ENCODE peak calls at places on chromosomes 7 and 10, in five cellular contexts. G, P, S, I and K are unnamed samples.

GRCh38 chr7:27423290-27423689 is 180.7 kb downstream of the EVX1 start:
- DNase-seq in G (no peak), P (no peak), S (no peak), I (no peak), K (no peak)

GRCh38 chr7:112453505-112454171 is 3.4 kb downstream of the IFRD1 start:
- DNase-seq in G (no peak), P (no peak), S (no peak), I (no peak), K (no peak)

GRCh38 chr10:114990991-114991390 is 53.0 kb downstream of the TRUB1 start:
- DNase-seq in G (no peak), P (no peak), S (no peak), I (no peak), K (no peak)

GRCh38 chr7:91636129-91636724 is 244.3 kb downstream of the MTERF1 start:
- DNase-seq in G (no peak), P (no peak), S (peak; percentile 35), I (peak; percentile 15), K (no peak)

GRCh38 chr10:47277352-47278151 is 22.4 kb upstream of the GDF10 start:
- DNase-seq in G (no peak), P (no peak), S (no peak), I (no peak), K (no peak)

GRCh38 chr10:52486840-52487611 is 172.9 kb downstream of the DKK1 start:
- DNase-seq in G (no peak), P (no peak), S (no peak), I (no peak), K (no peak)

GRCh38 chr10:3651969-3652653 is 132.9 kb downstream of the KLF6 start:
- DNase-seq in G (no peak), P (no peak), S (no peak), I (no peak), K (no peak)

GRCh38 chr7:27203964-27204594 is 4.2 kb upstream of the HOXA13 start:
- DNase-seq in G (no peak), P (no peak), S (no peak), I (no peak), K (no peak)

GRCh38 chr7:77794000-77794399 is 4.2 kb downstream of the TMEM60 start:
- DNase-seq in G (no peak), P (no peak), S (no peak), I (no peak), K (no peak)

GRCh38 chr7:94375713-94376112 is 19.0 kb upstream of the COL1A2 start:
- DNase-seq in G (no peak), P (no peak), S (no peak), I (no peak), K (no peak)

GRCh38 chr7:149880871-149881301 is 7.1 kb downstream of the ATP6V0E2 start:
- DNase-seq in G (no peak), P (no peak), S (no peak), I (no peak), K (peak; percentile 0)

GRCh38 chr10:10256860-10257259 is 760.8 kb upstream of the CELF2 start:
- DNase-seq in G (no peak), P (no peak), S (no peak), I (no peak), K (no peak)

GRCh38 chr7:79317728-79318127 is 135.7 kb downstream of the MAGI2 start:
- DNase-seq in G (no peak), P (no peak), S (peak; percentile 80), I (no peak), K (no peak)

GRCh38 chr10:60430017-60430416 is 40.3 kb upstream of the ANK3 start:
- DNase-seq in G (no peak), P (no peak), S (no peak), I (no peak), K (no peak)

GRCh38 chr7:65907501-65908198 is 34.8 kb downstream of the VKORC1L1 start:
- DNase-seq in G (no peak), P (no peak), S (peak; percentile 34), I (no peak), K (no peak)

GRCh38 chr10:68982389-68982788 is 6.2 kb upstream of the KIFBP start:
- DNase-seq in G (no peak), P (no peak), S (no peak), I (no peak), K (no peak)
- TF ChIP-seq POLR2A in G (no peak), P (no peak), S (no peak), I (no peak), K (no peak)

GRCh38 chr10:20372748-20373147 is 524.4 kb downstream of the NEBL start:
- DNase-seq in G (no peak), P (no peak), S (no peak), I (no peak), K (no peak)
- TF ChIP-seq TAF1 in G (no peak), P (no peak), S (no peak), I (no peak), K (no peak)

GRCh38 chr10:119416855-119417254 is 125.7 kb downstream of the RGS10 start:
- DNase-seq in G (peak; percentile 92), P (peak; percentile 15), S (peak; percentile 46), I (peak; percentile 72), K (peak; percentile 92)
- TF ChIP-seq POLR2AphosphoS5 in G (no peak), P (no peak), S (no peak), I (no peak), K (no peak)

GRCh38 chr7:151081170-151082101 is 827 bp upstream of the FASTK start:
- DNase-seq in G (no peak), P (no peak), S (no peak), I (peak; percentile 59), K (no peak)
- TF ChIP-seq POLR2A in G (no peak), P (no peak), S (no peak), I (no peak), K (no peak)